ENCODE peak calls at places on chromosomes 12 and 14, in eight cellular contexts. G is NCI-H774; V is Calu3; H is stimulated activated CD8-positive, alpha-beta memory T cell treated with anti-CD3 and anti-CD28 coated beads, Interleukin-7, amount 100 ng/mL, for 1 hour; A is fibroblast of the aortic adventitia; L is psoas muscle; M is NCI-H1092; E is stimulated activated CD4-positive, alpha-beta T cell treated with anti-CD3 and anti-CD28 coated beads, Interleukin-1b, Interleukin-23, amount 100 ng/mL, for 24 hours. B is an unnamed sample.
A peak's percentile ranks its signal among the peaks of the same experiment; 100 is the strongest.

GRCh38 chr12:31118831-31119530 is 45.3 kb downstream of the DDX11 start:
- DNase-seq in G (peak; percentile 38), V (peak; percentile 39), H (no peak), A (no peak), L (no peak), M (peak; percentile 71), E (no peak), B (peak; percentile 25)

GRCh38 chr12:58523360-58523759 is 396.9 kb downstream of the LRIG3 start:
- DNase-seq in G (no peak), V (no peak), H (no peak), A (no peak), L (no peak), M (no peak), E (no peak), B (no peak)

GRCh38 chr12:45468751-45469615 is 253.1 kb downstream of the ANO6 start:
- DNase-seq in G (no peak), V (no peak), H (no peak), A (no peak), L (no peak), M (no peak), E (no peak), B (no peak)

GRCh38 chr12:28242888-28243633 is 52.8 kb downstream of the CCDC91 start:
- DNase-seq in G (no peak), V (no peak), H (no peak), A (peak; percentile 77), L (no peak), M (no peak), E (no peak), B (no peak)

GRCh38 chr14:69842671-69843407 is 36.4 kb upstream of the SMOC1 start:
- DNase-seq in G (peak; percentile 39), V (no peak), H (no peak), A (no peak), L (no peak), M (peak; percentile 62), E (no peak), B (no peak)

GRCh38 chr12:29754235-29755189 is 29.2 kb downstream of the TMTC1 start:
- DNase-seq in G (no peak), V (no peak), H (no peak), A (peak; percentile 23), L (no peak), M (no peak), E (no peak), B (no peak)

GRCh38 chr12:78703820-78704525 is 160.6 kb upstream of the SYT1 start:
- DNase-seq in G (no peak), V (no peak), H (no peak), A (peak; percentile 85), L (no peak), M (no peak), E (no peak), B (no peak)

GRCh38 chr14:67491285-67491684 is 2.8 kb upstream of the TMEM229B start:
- DNase-seq in G (no peak), V (no peak), H (no peak), A (no peak), L (no peak), M (no peak), E (no peak), B (no peak)

GRCh38 chr12:105223358-105223840 is 12.6 kb downstream of the APPL2 start:
- DNase-seq in G (no peak), V (no peak), H (no peak), A (no peak), L (no peak), M (no peak), E (no peak), B (no peak)

GRCh38 chr12:94211011-94211410 is 62.6 kb downstream of the PLXNC1 start:
- DNase-seq in G (no peak), V (no peak), H (no peak), A (no peak), L (no peak), M (no peak), E (no peak), B (no peak)

GRCh38 chr14:95885866-95886265 is 9.2 kb downstream of the TUNAR start:
- DNase-seq in G (no peak), V (peak; percentile 21), H (no peak), A (no peak), L (no peak), M (no peak), E (no peak), B (no peak)

GRCh38 chr12:4407136-4407535 is 27.6 kb upstream of the FGF23 start:
- DNase-seq in G (no peak), V (no peak), H (no peak), A (no peak), L (no peak), M (no peak), E (no peak), B (no peak)

GRCh38 chr14:61620130-61620946 is 75.0 kb upstream of the HIF1A start:
- DNase-seq in G (no peak), V (no peak), H (no peak), A (peak; percentile 99), L (no peak), M (no peak), E (peak; percentile 42), B (no peak)

GRCh38 chr14:104239185-104239775 is 100.9 kb downstream of the KIF26A start:
- DNase-seq in G (no peak), V (no peak), H (no peak), A (no peak), L (no peak), M (no peak), E (no peak), B (no peak)

GRCh38 chr12:121718653-121719239 is 6.2 kb downstream of the TMEM120B start:
- DNase-seq in G (no peak), V (no peak), H (no peak), A (no peak), L (peak; percentile 52), M (no peak), E (no peak), B (peak; percentile 80)

GRCh38 chr14:20836668-20837338 is 34.2 kb upstream of the RNASE1 start:
- DNase-seq in G (no peak), V (peak; percentile 22), H (no peak), A (peak; percentile 54), L (no peak), M (no peak), E (no peak), B (no peak)

GRCh38 chr12:15956413-15957185 is 45.5 kb downstream of the DERA start:
- DNase-seq in G (no peak), V (peak; percentile 72), H (no peak), A (no peak), L (no peak), M (no peak), E (no peak), B (no peak)

GRCh38 chr14:69115407-69116185 is 37.3 kb downstream of the DCAF5 start:
- DNase-seq in G (no peak), V (no peak), H (no peak), A (no peak), L (no peak), M (no peak), E (no peak), B (no peak)

GRCh38 chr12:50249464-50250229 is 33.7 kb downstream of the LIMA1 start:
- DNase-seq in G (no peak), V (no peak), H (no peak), A (peak; percentile 38), L (no peak), M (no peak), E (no peak), B (no peak)

GRCh38 chr14:83467811-83468210 is 1934.2 kb upstream of the SEL1L start:
- DNase-seq in G (no peak), V (no peak), H (no peak), A (no peak), L (no peak), M (no peak), E (no peak), B (no peak)

GRCh38 chr14:32934891-32935633 is 3.6 kb upstream of the NPAS3 start:
- DNase-seq in G (peak; percentile 50), V (no peak), H (no peak), A (no peak), L (no peak), M (no peak), E (no peak), B (no peak)

GRCh38 chr12:83027021-83027723 is 340.5 kb downstream of the TMTC2 start:
- DNase-seq in G (no peak), V (no peak), H (no peak), A (no peak), L (no peak), M (no peak), E (no peak), B (no peak)

GRCh38 chr14:23613242-23614070 is 22.7 kb upstream of the DHRS2 start:
- DNase-seq in G (no peak), V (no peak), H (no peak), A (no peak), L (no peak), M (no peak), E (no peak), B (no peak)

GRCh38 chr12:79452906-79453305 is 237.9 kb downstream of the PAWR start:
- DNase-seq in G (no peak), V (no peak), H (no peak), A (no peak), L (no peak), M (no peak), E (no peak), B (no peak)

GRCh38 chr14:93044116-93044515 is 71.6 kb downstream of the ITPK1 start:
- DNase-seq in G (no peak), V (peak; percentile 63), H (no peak), A (peak; percentile 24), L (no peak), M (no peak), E (no peak), B (no peak)